ENCODE peak calls at places on chromosomes 6 and 20, in six cellular contexts. P is mammary epithelial cell, X is uterus, Y is glutamatergic neuron, J is DND-41, A is left ventricle myocardium inferior. I is an unnamed sample.

GRCh38 chr6:56749632-56750151 is 107.0 kb upstream of the DST start:
- DNase-seq in Y (no peak), A (no peak), X (no peak), J (no peak), P (peak; percentile 94), I (no peak)

GRCh38 chr6:5085638-5086293 is 625 bp downstream of the PPP1R3G start:
- DNase-seq in X (peak; percentile 26), Y (peak; percentile 69), J (no peak), P (peak; percentile 21), A (peak; percentile 39), I (no peak)

GRCh38 chr20:36574278-36575065 is 1.1 kb downstream of the TGIF2 start:
- DNase-seq in A (peak; percentile 42), J (peak; percentile 69), Y (peak; percentile 40), P (peak; percentile 32), X (peak; percentile 85), I (peak; percentile 72)

GRCh38 chr6:106927531-106928398 is 46.8 kb downstream of the CD24 start:
- DNase-seq in X (no peak), Y (no peak), P (peak; percentile 42), A (peak; percentile 16), J (peak; percentile 69), I (no peak)

GRCh38 chr20:37421988-37422387 is 76.0 kb downstream of the SRC start:
- DNase-seq in A (no peak), X (no peak), J (no peak), P (no peak), Y (no peak), I (no peak)

GRCh38 chr20:50580016-50580747 is 70.0 kb downstream of the PTPN1 start:
- DNase-seq in P (no peak), X (peak; percentile 76), Y (peak; percentile 74), J (peak; percentile 45), A (peak; percentile 67), I (peak; percentile 74)

GRCh38 chr6:29847871-29848630 is 20.4 kb downstream of the HLA-G start:
- DNase-seq in A (peak; percentile 79), J (peak; percentile 80), P (peak; percentile 56), Y (peak; percentile 88), X (peak; percentile 69), I (peak; percentile 75)

GRCh38 chr20:25750765-25751696 is 54.4 kb upstream of the ZNF337 start:
- DNase-seq in Y (no peak), X (peak; percentile 55), A (peak; percentile 53), J (no peak), P (peak; percentile 63), I (no peak)

GRCh38 chr6:21826031-21826430 is 232.5 kb downstream of the SOX4 start:
- DNase-seq in J (no peak), X (no peak), Y (no peak), P (peak; percentile 22), A (no peak), I (no peak)

GRCh38 chr6:137414599-137414998 is 79.6 kb downstream of the OLIG3 start:
- DNase-seq in Y (no peak), P (no peak), X (no peak), A (no peak), J (no peak), I (no peak)

GRCh38 chr6:35240838-35241801 is 18.4 kb upstream of the ZNF76 start:
- DNase-seq in P (peak; percentile 62), Y (peak; percentile 88), J (peak; percentile 72), A (peak; percentile 74), X (peak; percentile 56), I (peak; percentile 76)

GRCh38 chr6:32974541-32975308 is 6.3 kb downstream of the BRD2 start:
- DNase-seq in J (no peak), Y (no peak), P (no peak), X (no peak), A (no peak), I (no peak)

GRCh38 chr6:111722220-111722731 is 116.6 kb upstream of the TRAF3IP2 start:
- DNase-seq in X (no peak), Y (no peak), J (no peak), A (no peak), P (peak; percentile 10), I (no peak)

GRCh38 chr20:44810061-44810390 is 320 bp downstream of the RIMS4 start:
- DNase-seq in A (no peak), P (no peak), Y (peak; percentile 31), J (no peak), X (no peak), I (no peak)

GRCh38 chr6:107020239-107020638 is 7.8 kb upstream of the MTRES1 start:
- DNase-seq in P (no peak), X (no peak), A (no peak), Y (no peak), J (no peak), I (no peak)

GRCh38 chr6:56168601-56169000 is 78.8 kb downstream of the COL21A1 start:
- DNase-seq in Y (no peak), P (peak; percentile 68), X (no peak), J (no peak), A (no peak), I (no peak)

GRCh38 chr6:56540950-56541600 is 101.6 kb downstream of the DST start:
- DNase-seq in X (no peak), P (no peak), Y (no peak), A (no peak), J (no peak), I (no peak)

GRCh38 chr6:101700655-101701054 is 307.1 kb downstream of the GRIK2 start:
- DNase-seq in X (no peak), P (no peak), J (no peak), Y (no peak), A (no peak), I (no peak)

GRCh38 chr20:18465536-18466200 is 1.2 kb downstream of the DZANK1 start:
- DNase-seq in X (no peak), A (no peak), P (no peak), J (no peak), Y (no peak), I (no peak)

GRCh38 chr6:52263709-52264320 is 19.5 kb upstream of the IL17F start:
- DNase-seq in X (peak; percentile 30), Y (peak; percentile 74), J (peak; percentile 76), A (peak; percentile 40), P (peak; percentile 33), I (peak; percentile 63)

GRCh38 chr20:59240006-59240405 is 60.4 kb upstream of the EDN3 start:
- DNase-seq in X (no peak), Y (no peak), J (no peak), P (no peak), A (no peak), I (no peak)

GRCh38 chr6:80480478-80481157 is 374.1 kb downstream of the BCKDHB start:
- DNase-seq in J (no peak), Y (no peak), X (no peak), P (no peak), A (no peak), I (no peak)

GRCh38 chr6:134117409-134117808 is 65.0 kb upstream of the SLC2A12 start:
- DNase-seq in A (no peak), Y (peak; percentile 64), J (no peak), P (no peak), X (no peak), I (no peak)

GRCh38 chr6:155493026-155493693 is 37.5 kb upstream of the NOX3 start:
- DNase-seq in A (no peak), J (no peak), Y (no peak), X (no peak), P (no peak), I (no peak)

GRCh38 chr6:155493694-155494143 is 38.1 kb upstream of the NOX3 start:
- DNase-seq in P (peak; percentile 95), X (peak; percentile 54), A (no peak), Y (no peak), J (no peak), I (peak; percentile 82)

GRCh38 chr6:155492061-155492735 is 36.6 kb upstream of the NOX3 start:
- DNase-seq in J (no peak), X (no peak), P (no peak), A (no peak), Y (no peak), I (no peak)

GRCh38 chr6:155497273-155497672 is 41.6 kb upstream of the NOX3 start:
- DNase-seq in A (no peak), P (no peak), J (no peak), X (no peak), Y (no peak), I (no peak)

GRCh38 chr6:155495011-155495768 is 39.6 kb upstream of the NOX3 start:
- DNase-seq in P (no peak), X (peak; percentile 49), Y (peak; percentile 55), A (peak; percentile 18), J (no peak), I (peak; percentile 78)
- TF ChIP-seq CTCF in P (peak; percentile 13), X (peak; percentile 30), Y (no peak), A (peak; percentile 46), J (no peak), I (no peak)

GRCh38 chr20:11332376-11332775 is 585.3 kb upstream of the BTBD3 start:
- DNase-seq in Y (no peak), A (no peak), J (no peak), X (no peak), P (peak; percentile 70), I (no peak)

GRCh38 chr20:11337361-11338130 is 580.1 kb upstream of the BTBD3 start:
- DNase-seq in X (no peak), Y (no peak), J (no peak), P (no peak), A (no peak), I (no peak)

GRCh38 chr20:11331096-11331495 is 586.6 kb upstream of the BTBD3 start:
- DNase-seq in X (no peak), P (peak; percentile 83), Y (no peak), A (no peak), J (no peak), I (no peak)

GRCh38 chr20:11329271-11329670 is 588.4 kb upstream of the BTBD3 start:
- DNase-seq in Y (no peak), P (peak; percentile 53), A (no peak), J (no peak), X (no peak), I (no peak)

DNA sequence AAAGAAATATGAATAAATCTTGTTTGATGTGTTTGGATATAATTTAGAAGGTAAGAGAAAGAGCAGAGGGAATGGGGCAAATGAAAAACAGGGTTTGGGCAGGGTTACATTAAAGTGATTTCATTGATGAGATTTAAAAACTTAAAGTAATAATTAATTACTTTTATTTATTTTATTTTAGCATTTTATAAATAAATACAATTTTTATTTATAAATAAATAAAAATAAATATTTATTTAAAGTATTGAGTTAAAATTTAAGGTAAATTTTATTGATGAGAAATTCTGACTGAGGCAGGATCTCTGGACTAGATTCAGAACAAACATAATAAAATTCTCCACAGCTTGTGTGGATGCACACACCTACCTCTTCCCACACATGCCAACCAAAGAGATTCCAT is 584.1 kb upstream of the BTBD3 start:
- DNase-seq in A (no peak), Y (no peak), X (no peak), J (no peak), P (no peak), I (no peak)
- TF ChIP-seq CTCF in A (no peak), Y (no peak), X (no peak), J (no peak), P (no peak), I (no peak)

DNA sequence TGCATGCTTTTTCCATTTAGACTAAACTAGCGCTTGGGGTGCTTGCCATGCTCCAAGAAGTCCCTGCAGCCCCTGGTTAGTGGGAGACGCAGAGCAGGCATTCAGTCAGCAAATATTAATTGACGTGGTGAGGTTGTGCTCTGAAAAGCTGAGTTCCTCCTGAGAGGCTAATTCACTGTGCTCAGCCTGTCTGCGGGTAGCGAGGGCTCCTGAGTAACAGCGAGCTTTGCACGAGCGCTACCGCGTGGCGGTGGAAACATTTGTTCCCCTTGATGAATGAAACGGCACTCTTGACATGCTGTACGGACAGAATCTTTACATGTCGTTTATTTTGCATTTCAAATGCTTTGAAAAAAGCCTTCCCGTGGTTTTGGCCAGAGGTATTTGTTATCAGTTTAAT is 170.6 kb upstream of the AGPAT4 start:
- DNase-seq in P (no peak), J (no peak), A (no peak), Y (peak; percentile 30), X (no peak), I (no peak)
- TF ChIP-seq CTCF in P (peak; percentile 10), J (no peak), A (peak; percentile 34), Y (no peak), X (no peak), I (no peak)

GRCh38 chr6:26270121-26270861 is 94.7 kb upstream of the BTN3A2 start:
- DNase-seq in Y (no peak), J (peak; percentile 55), A (no peak), P (no peak), X (no peak), I (no peak)
- TF ChIP-seq CTCF in Y (no peak), J (peak; percentile 14), A (no peak), P (no peak), X (no peak), I (no peak)

I was measured in right atrium auricular region.